ENCODE peak calls at places on chromosomes 12 and 14, in ten cellular contexts. N is activated CD4-positive, alpha-beta T cell treated with anti-CD3 and anti-CD28 coated beads for 24 hours; Z is Caco-2; S is HFF-Myc; I is WTC11; C is NCI-H2081 treated with DMSO at 0.1 percent for 48 hours; U is aorta; T is psoas muscle; Q is fibroblast of pulmonary artery; P is germinal center. D is an unnamed sample.

GRCh38 chr14:77108753-77109152 is 10.7 kb downstream of the CIPC start:
- DNase-seq in S (no peak), Z (no peak), C (no peak), Q (no peak), U (no peak), T (no peak), P (no peak), N (no peak), I (no peak), D (no peak)

GRCh38 chr12:108151505-108152178 is 22.6 kb downstream of the WSCD2 start:
- DNase-seq in S (no peak), U (no peak), T (no peak), P (no peak), I (no peak), N (no peak), Q (no peak), C (no peak), Z (no peak), D (no peak)

GRCh38 chr12:53211476-53212381 is 4.7 kb upstream of the ITGB7 start:
- DNase-seq in Z (no peak), I (no peak), N (no peak), C (no peak), Q (no peak), S (no peak), P (peak), T (no peak), U (no peak), D (peak)

GRCh38 chr12:11719678-11720099 is 70.2 kb downstream of the ETV6 start:
- DNase-seq in P (no peak), Z (no peak), C (no peak), T (peak), Q (peak), I (no peak), U (peak), N (no peak), S (peak), D (peak)

GRCh38 chr12:124036117-124037109 is 63.4 kb downstream of the ZNF664 start:
- DNase-seq in U (no peak), C (peak), N (no peak), Z (no peak), T (no peak), Q (peak), P (peak), I (no peak), S (no peak), D (peak)

GRCh38 chr12:121812921-121813896 is 9.4 kb downstream of the SETD1B start:
- DNase-seq in N (no peak), I (peak), Z (no peak), C (no peak), Q (peak), U (peak), S (no peak), P (no peak), T (peak), D (no peak)

GRCh38 chr12:105396983-105397382 is 66.5 kb downstream of the C12orf75 start:
- DNase-seq in C (no peak), T (no peak), Q (no peak), P (no peak), I (no peak), S (no peak), N (no peak), U (no peak), Z (no peak), D (no peak)

GRCh38 chr12:64325055-64325454 is 65.5 kb downstream of the C12orf56 start:
- DNase-seq in Q (no peak), Z (no peak), T (no peak), I (no peak), N (no peak), S (no peak), U (no peak), C (no peak), P (no peak), D (no peak)

GRCh38 chr12:120394483-120395367 is 25.8 kb upstream of the MSI1 start:
- DNase-seq in T (no peak), S (no peak), C (no peak), Q (no peak), I (peak), U (peak), Z (peak), P (no peak), N (no peak), D (no peak)

GRCh38 chr12:10941369-10941768 is 2.3 kb upstream of the TAS2R14 start:
- DNase-seq in U (no peak), P (no peak), T (no peak), Z (no peak), Q (no peak), C (no peak), N (no peak), S (no peak), I (no peak), D (no peak)

GRCh38 chr12:75853621-75854020 is 178.0 kb downstream of the PHLDA1 start:
- DNase-seq in U (no peak), C (no peak), T (no peak), Q (no peak), P (no peak), I (no peak), Z (no peak), N (no peak), S (no peak), D (peak)

GRCh38 chr12:69502342-69503081 is 32.3 kb downstream of the FRS2 start:
- DNase-seq in U (no peak), T (no peak), I (no peak), N (no peak), Z (no peak), P (no peak), S (no peak), C (no peak), Q (peak), D (no peak)

GRCh38 chr14:32679927-32680612 is 258.6 kb upstream of the NPAS3 start:
- DNase-seq in Q (no peak), U (no peak), S (no peak), I (no peak), T (no peak), P (no peak), Z (no peak), N (no peak), C (no peak), D (no peak)

GRCh38 chr12:27822076-27822712 is 42.2 kb upstream of the MANSC4 start:
- DNase-seq in T (no peak), I (no peak), Z (no peak), S (peak), C (no peak), N (peak), P (peak), U (no peak), Q (peak), D (no peak)

GRCh38 chr12:124637586-124637985 is 70.2 kb upstream of the NCOR2 start:
- DNase-seq in T (no peak), U (no peak), P (no peak), I (no peak), Z (peak), C (no peak), N (no peak), S (no peak), Q (no peak), D (no peak)